ENCODE peak calls at places on chromosomes 2 and 18, in eight cellular contexts. L is left ventricle myocardium inferior, E is transverse colon, Q is fibroblast of lung, H is thyroid gland, T is GM23338, M is H9, B is HCT116. Z is an unnamed sample.

GRCh38 chr2:71792926-71793761 is 339.8 kb downstream of the DYSF start:
- DNase-seq in E (no peak), B (no peak), T (no peak), L (no peak), H (no peak), Q (peak; percentile 81), M (no peak), Z (peak; percentile 13)

GRCh38 chr2:107932986-107933385 is 53.3 kb upstream of the SLC5A7 start:
- DNase-seq in T (peak; percentile 38), Q (no peak), E (no peak), B (no peak), L (no peak), H (no peak), M (no peak), Z (no peak)

GRCh38 chr2:202158796-202159195 is 79.6 kb downstream of the SUMO1 start:
- DNase-seq in T (no peak), E (no peak), M (no peak), H (no peak), Q (peak; percentile 30), L (no peak), B (no peak), Z (no peak)

GRCh38 chr2:175004980-175005832 is at the start of gene CHN1:
- DNase-seq in B (no peak), L (peak; percentile 85), H (peak; percentile 73), T (peak; percentile 90), M (peak; percentile 85), Q (peak; percentile 74), E (peak; percentile 60), Z (peak; percentile 87)

GRCh38 chr2:200383380-200384110 is 77.1 kb downstream of the SPATS2L start:
- DNase-seq in L (no peak), M (no peak), B (no peak), Q (peak; percentile 77), E (no peak), H (no peak), T (peak; percentile 55), Z (no peak)

GRCh38 chr2:119174216-119174992 is 15.9 kb upstream of the C1QL2 start:
- DNase-seq in H (peak; percentile 6), L (no peak), T (peak; percentile 86), B (peak; percentile 41), M (peak; percentile 85), Q (no peak), E (peak; percentile 52), Z (peak; percentile 75)

GRCh38 chr2:48968011-48968410 is 186.3 kb downstream of the FSHR start:
- DNase-seq in Q (no peak), H (no peak), E (no peak), M (no peak), L (no peak), T (no peak), B (no peak), Z (no peak)

GRCh38 chr18:3486514-3486913 is 36.5 kb downstream of the TGIF1 start:
- DNase-seq in B (no peak), Q (no peak), L (no peak), T (no peak), M (no peak), E (no peak), H (no peak), Z (no peak)

GRCh38 chr2:233831011-233831721 is 23.2 kb downstream of the HJURP start:
- DNase-seq in T (no peak), E (no peak), L (no peak), H (no peak), B (no peak), Q (no peak), M (peak; percentile 18), Z (peak; percentile 59)

GRCh38 chr2:23423062-23423872 is 38.3 kb downstream of the KLHL29 start:
- DNase-seq in H (no peak), B (no peak), T (no peak), E (no peak), Q (no peak), M (peak; percentile 37), L (no peak), Z (no peak)

GRCh38 chr2:105104208-105104731 is 66.4 kb downstream of the MRPS9 start:
- DNase-seq in L (no peak), Q (peak; percentile 95), E (no peak), B (no peak), H (no peak), M (no peak), T (no peak), Z (no peak)

GRCh38 chr2:42777883-42778805 is 14.2 kb upstream of the OXER1 start:
- DNase-seq in H (no peak), T (peak; percentile 46), Q (no peak), M (no peak), B (no peak), E (no peak), L (no peak), Z (no peak)

GRCh38 chr2:120344214-120344990 is 1.5 kb upstream of the INHBB start:
- DNase-seq in Q (peak; percentile 8), B (no peak), H (peak; percentile 61), T (peak; percentile 40), E (no peak), M (peak; percentile 42), L (no peak), Z (no peak)

GRCh38 chr2:195575879-195576391 is 81.1 kb upstream of the SLC39A10 start:
- DNase-seq in B (peak; percentile 24), E (peak; percentile 33), T (peak; percentile 37), L (no peak), M (no peak), Q (peak; percentile 89), H (no peak), Z (no peak)

GRCh38 chr2:239393941-239394340 is 6.9 kb downstream of the HDAC4 start:
- DNase-seq in E (no peak), T (no peak), L (no peak), H (no peak), Q (no peak), M (no peak), B (no peak), Z (no peak)

GRCh38 chr18:33116376-33116775 is 324.1 kb downstream of the CCDC178 start:
- DNase-seq in L (peak; percentile 7), H (peak; percentile 9), Q (peak; percentile 40), T (no peak), B (no peak), E (peak; percentile 82), M (no peak), Z (peak; percentile 49)

GRCh38 chr2:239574434-239575156 is 173.8 kb upstream of the HDAC4 start:
- DNase-seq in M (no peak), L (no peak), B (no peak), Q (no peak), H (no peak), E (no peak), T (no peak), Z (peak; percentile 62)

GRCh38 chr18:13242797-13243196 is 24.2 kb downstream of the LDLRAD4 start:
- DNase-seq in L (no peak), H (no peak), M (peak; percentile 15), Q (no peak), E (no peak), T (no peak), B (no peak), Z (peak; percentile 33)

DNA sequence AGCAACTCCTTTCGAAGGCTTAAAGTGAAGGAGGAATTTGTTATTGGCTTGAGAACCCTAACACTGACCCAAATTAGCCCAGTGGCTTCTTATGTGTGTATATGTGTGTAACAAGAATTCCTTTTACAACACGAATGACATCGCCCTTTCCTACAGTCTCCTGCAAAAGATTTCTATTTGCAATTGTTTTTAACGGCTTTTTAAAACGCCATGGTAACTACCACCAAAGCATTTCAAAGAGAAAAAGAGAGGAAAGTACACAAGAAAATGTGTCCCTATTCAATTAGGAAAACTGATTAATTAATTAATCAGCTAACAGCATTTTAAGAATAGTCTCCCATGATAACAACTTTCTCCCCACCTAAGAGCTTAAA is 58.1 kb downstream of the PAX3 start:
- DNase-seq in L (no peak), H (no peak), Q (no peak), E (no peak), M (no peak), T (peak; percentile 11), B (no peak), Z (no peak)
- H3K27me3 ChIP-seq in L (peaks cover 31% of the 10 kb centered on the region), H (no peaks in the 10 kb centered on the region), Q (no peaks in the 10 kb centered on the region), E (peaks cover 54% of the 10 kb centered on the region), M (no peaks in the 10 kb centered on the region), T (peaks cover 23% of the 10 kb centered on the region), B (peaks cover 76% of the 10 kb centered on the region), Z (peaks cover 43% of the 10 kb centered on the region)

GRCh38 chr18:57437782-57438668 is 2.9 kb downstream of the ONECUT2 start:
- DNase-seq in E (peak; percentile 64), H (peak; percentile 44), M (peak; percentile 92), T (peak; percentile 96), Q (peak; percentile 57), L (no peak), B (peak; percentile 40), Z (no peak)
- TF ChIP-seq CTCF in E (peak; percentile 52), H (no peak), M (peak; percentile 83), T (peak; percentile 66), Q (peak; percentile 41), L (peak; percentile 66), B (peak; percentile 72), Z (peak; percentile 39)

DNA sequence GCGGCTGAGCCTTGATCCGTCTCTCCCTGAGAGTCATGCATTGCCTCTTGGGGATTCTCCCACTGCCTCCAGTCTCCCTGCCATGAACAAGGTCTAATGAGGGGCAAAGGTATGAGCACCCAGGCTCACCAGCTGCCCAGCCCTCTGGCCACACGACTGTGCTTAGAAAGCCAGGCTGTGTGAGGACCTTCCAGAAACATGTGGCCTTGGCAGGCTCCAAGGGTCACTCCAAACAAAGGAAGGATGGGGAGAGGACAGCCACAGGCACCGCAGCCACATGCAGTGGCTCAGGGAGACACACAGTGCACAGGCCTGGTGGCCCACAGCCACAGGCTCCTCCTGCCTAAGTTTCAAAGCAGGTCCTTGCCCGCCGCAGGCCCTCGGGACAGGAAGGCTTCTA is 35.8 kb downstream of the TGFA start:
- DNase-seq in T (no peak), B (no peak), M (no peak), E (no peak), Q (no peak), L (no peak), H (no peak), Z (no peak)
- H3K4me1 ChIP-seq in T (no peaks in the 10 kb centered on the region), B (peaks cover 30% of the 10 kb centered on the region), M (peaks cover 2% of the 10 kb centered on the region), E (peaks cover 31% of the 10 kb centered on the region), Q (no peaks in the 10 kb centered on the region), L (no peaks in the 10 kb centered on the region), H (peaks cover 55% of the 10 kb centered on the region), Z (no peaks in the 10 kb centered on the region)

DNA sequence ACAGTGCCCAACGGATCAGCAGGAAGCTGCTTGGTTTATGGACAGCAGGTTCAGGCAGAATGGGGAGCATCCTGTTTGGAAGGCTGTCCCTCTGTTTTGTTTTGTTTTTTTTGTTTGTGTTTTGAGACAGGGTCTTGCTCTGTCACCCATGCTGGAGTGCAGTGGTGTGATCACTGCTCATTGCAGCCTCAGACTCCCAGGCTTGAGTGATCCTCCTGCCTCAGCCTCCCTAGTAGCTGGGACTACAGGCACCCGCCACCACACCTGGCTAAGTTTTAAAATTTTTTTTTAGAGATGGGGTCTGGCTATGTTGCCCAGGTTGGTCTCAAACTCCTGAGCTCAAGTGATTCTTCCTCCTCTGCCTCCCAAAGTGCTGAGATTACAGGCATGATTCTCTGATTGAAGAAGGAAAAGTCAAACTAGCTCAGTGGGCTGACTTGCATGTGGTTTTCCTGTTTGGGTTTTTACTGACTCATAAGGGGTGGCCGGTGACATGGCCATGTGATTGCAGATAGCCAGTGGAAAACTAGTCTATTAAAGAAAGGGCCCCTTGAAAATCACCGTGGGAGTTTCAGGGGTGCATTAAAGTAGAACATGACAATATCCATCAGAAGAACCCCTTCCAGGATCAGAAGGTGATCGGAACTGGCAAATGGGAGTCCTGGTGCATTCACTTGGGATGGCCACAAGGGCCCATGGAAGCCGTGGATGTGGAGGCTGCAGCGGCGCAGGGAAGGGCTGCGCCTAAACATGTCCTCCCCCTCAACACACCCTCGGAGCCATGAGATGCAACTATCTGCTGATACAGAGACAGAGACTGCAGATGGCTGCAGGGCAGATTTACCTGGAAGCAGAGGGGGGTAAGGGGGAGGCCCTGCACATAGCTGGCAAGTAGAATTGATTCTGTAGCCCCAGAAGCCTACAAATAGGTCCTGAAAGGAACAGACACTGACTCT is 26.5 kb downstream of the AQP12B start:
- DNase-seq in H (no peak), L (no peak), M (peak; percentile 30), Q (peak; percentile 40), B (no peak), T (no peak), E (no peak), Z (no peak)
- H3K27me3 ChIP-seq in H (no peaks in the 10 kb centered on the region), L (peaks cover 95% of the 10 kb centered on the region), M (no peaks in the 10 kb centered on the region), Q (peaks cover 3% of the 10 kb centered on the region), B (peaks cover 52% of the 10 kb centered on the region), T (no peaks in the 10 kb centered on the region), E (peaks cover 24% of the 10 kb centered on the region), Z (no peaks in the 10 kb centered on the region)